ENCODE peak calls at places on chromosomes 1 and 21, in four cellular contexts. One of them, this sample, is unnamed.

GRCh38 chr1:101317590-101317989 is 80.8 kb downstream of the S1PR1 start:
- DNase-seq in HepG2: no peak
- DNase-seq in HCT116: no peak
- DNase-seq in K562: peak; percentile 29
- DNase-seq in this sample: no peak

GRCh38 chr1:204417231-204417997 is 5.8 kb upstream of the PPP1R15B start:
- DNase-seq in HCT116: peak; percentile 83
- DNase-seq in HepG2: peak; percentile 74
- DNase-seq in K562: peak; percentile 84
- DNase-seq in this sample: peak; percentile 78

GRCh38 chr1:63969461-63969893 is 195.7 kb downstream of the ROR1 start:
- DNase-seq in HepG2: no peak
- DNase-seq in K562: no peak
- DNase-seq in HCT116: peak; percentile 26
- DNase-seq in this sample: no peak

GRCh38 chr1:151472852-151473731 is 13.8 kb upstream of the POGZ start:
- DNase-seq in HCT116: no peak
- DNase-seq in HepG2: no peak
- DNase-seq in K562: peak; percentile 54
- DNase-seq in this sample: no peak

GRCh38 chr21:42757826-42758655 is 104.6 kb downstream of the PDE9A start:
- DNase-seq in HepG2: no peak
- DNase-seq in HCT116: no peak
- DNase-seq in K562: no peak
- DNase-seq in this sample: no peak

GRCh38 chr1:212916395-212917133 is 33.8 kb upstream of the VASH2 start:
- DNase-seq in HepG2: peak; percentile 50
- DNase-seq in HCT116: no peak
- DNase-seq in K562: peak; percentile 39
- DNase-seq in this sample: no peak

GRCh38 chr21:42637602-42638041 is 15.8 kb upstream of the PDE9A start:
- DNase-seq in HepG2: no peak
- DNase-seq in K562: no peak
- DNase-seq in HCT116: no peak
- DNase-seq in this sample: no peak

GRCh38 chr1:28898267-28898955 is 16.0 kb upstream of the EPB41 start:
- DNase-seq in K562: no peak
- DNase-seq in HepG2: no peak
- DNase-seq in HCT116: no peak
- DNase-seq in this sample: no peak

GRCh38 chr1:6420594-6421042 is 899 bp upstream of the HES2 start:
- DNase-seq in HepG2: no peak
- DNase-seq in K562: peak; percentile 64
- DNase-seq in HCT116: no peak
- DNase-seq in this sample: no peak

GRCh38 chr1:234720709-234721436 is 110.9 kb upstream of the IRF2BP2 start:
- DNase-seq in HCT116: no peak
- DNase-seq in HepG2: no peak
- DNase-seq in K562: no peak
- DNase-seq in this sample: no peak

GRCh38 chr1:66490817-66491216 is 43.1 kb upstream of the SGIP1 start:
- DNase-seq in HCT116: no peak
- DNase-seq in K562: no peak
- DNase-seq in HepG2: no peak
- DNase-seq in this sample: no peak

GRCh38 chr1:228207851-228208821 is at the start of gene OBSCN:
- DNase-seq in HepG2: no peak
- DNase-seq in HCT116: no peak
- DNase-seq in K562: no peak
- DNase-seq in this sample: no peak

GRCh38 chr1:162706003-162706402 is 73.7 kb downstream of the DDR2 start:
- DNase-seq in HepG2: no peak
- DNase-seq in K562: no peak
- DNase-seq in HCT116: no peak
- DNase-seq in this sample: no peak

GRCh38 chr1:145751491-145752021 is 32.3 kb downstream of the CD160 start:
- DNase-seq in HepG2: no peak
- DNase-seq in HCT116: no peak
- DNase-seq in K562: no peak
- DNase-seq in this sample: no peak

GRCh38 chr21:37445228-37445627 is 78.7 kb downstream of the DYRK1A start:
- DNase-seq in K562: no peak
- DNase-seq in HCT116: no peak
- DNase-seq in HepG2: no peak
- DNase-seq in this sample: no peak

GRCh38 chr1:230768903-230769570 is 21.8 kb downstream of the CAPN9 start:
- DNase-seq in HCT116: no peak
- DNase-seq in HepG2: no peak
- DNase-seq in K562: no peak
- DNase-seq in this sample: no peak

DNA sequence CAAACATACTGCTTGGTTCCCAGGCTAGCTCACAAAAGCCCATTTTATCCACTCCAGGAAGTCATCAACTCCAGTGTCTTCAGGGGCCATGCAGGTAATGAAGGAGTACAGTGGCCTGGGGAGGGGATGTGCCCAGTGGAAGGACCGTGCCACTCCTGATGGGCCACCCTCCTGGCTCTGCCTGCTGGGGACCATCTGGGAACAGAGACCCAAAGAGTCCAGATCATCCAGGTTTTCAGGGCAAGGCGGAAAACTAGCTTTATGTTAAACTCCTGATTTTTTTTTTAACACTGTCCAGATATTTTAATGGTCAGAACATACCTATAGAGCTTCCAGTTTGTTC is 75.6 kb downstream of the CD46 start:
- DNase-seq in HCT116: no peak
- DNase-seq in K562: no peak
- DNase-seq in HepG2: no peak
- DNase-seq in this sample: no peak
- TF ChIP-seq REST in HCT116: no peak
- TF ChIP-seq REST in K562: no peak
- TF ChIP-seq REST in HepG2: no peak
- TF ChIP-seq REST in this sample: no peak

DNA sequence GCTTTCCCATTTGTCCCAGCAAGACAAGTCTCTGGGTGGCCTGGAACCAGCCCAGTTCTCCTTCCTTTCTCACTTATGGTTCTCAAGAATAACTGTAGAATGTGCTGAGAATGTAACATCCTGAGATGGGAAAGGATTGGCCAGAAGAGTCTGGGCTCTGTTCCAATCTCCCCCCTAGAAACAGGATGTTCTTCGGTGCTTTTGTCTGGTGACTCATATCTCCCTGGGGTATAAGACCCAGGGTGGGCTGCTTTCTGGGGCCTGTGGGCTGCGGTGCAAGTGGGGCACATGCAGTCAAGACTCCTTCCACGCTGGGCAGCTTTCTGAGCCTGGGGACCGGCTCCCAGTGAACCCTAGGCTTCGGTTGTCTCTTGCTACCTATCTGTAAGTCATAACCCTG is 251.3 kb upstream of the POU3F1 start:
- DNase-seq in K562: no peak
- DNase-seq in HepG2: no peak
- DNase-seq in HCT116: no peak
- DNase-seq in this sample: no peak
- TF ChIP-seq TCF7L2 in K562: no peak
- TF ChIP-seq TCF7L2 in HepG2: no peak
- TF ChIP-seq TCF7L2 in HCT116: no peak
- TF ChIP-seq TCF7L2 in this sample: no peak

GRCh38 chr1:244969355-244970235 is 105.3 kb upstream of the HNRNPU start:
- DNase-seq in HCT116: peak; percentile 40
- DNase-seq in HepG2: peak; percentile 77
- DNase-seq in K562: peak; percentile 68
- DNase-seq in this sample: no peak
- TF ChIP-seq REST in HCT116: no peak
- TF ChIP-seq REST in HepG2: no peak
- TF ChIP-seq REST in K562: peak; percentile 7
- TF ChIP-seq REST in this sample: no peak

GRCh38 chr1:93979718-93980319 is 70.6 kb upstream of the GCLM start:
- DNase-seq in HCT116: no peak
- DNase-seq in K562: no peak
- DNase-seq in HepG2: peak; percentile 93
- DNase-seq in this sample: no peak

GRCh38 chr1:93980881-93981280 is 71.7 kb upstream of the GCLM start:
- DNase-seq in K562: no peak
- DNase-seq in HepG2: no peak
- DNase-seq in HCT116: no peak
- DNase-seq in this sample: no peak

GRCh38 chr1:93977546-93977945 is 68.3 kb upstream of the GCLM start:
- DNase-seq in HCT116: no peak
- DNase-seq in HepG2: no peak
- DNase-seq in K562: no peak
- DNase-seq in this sample: no peak

GRCh38 chr1:93979040-93979717 is 69.9 kb upstream of the GCLM start:
- DNase-seq in HepG2: no peak
- DNase-seq in HCT116: no peak
- DNase-seq in K562: no peak
- DNase-seq in this sample: no peak

DNA sequence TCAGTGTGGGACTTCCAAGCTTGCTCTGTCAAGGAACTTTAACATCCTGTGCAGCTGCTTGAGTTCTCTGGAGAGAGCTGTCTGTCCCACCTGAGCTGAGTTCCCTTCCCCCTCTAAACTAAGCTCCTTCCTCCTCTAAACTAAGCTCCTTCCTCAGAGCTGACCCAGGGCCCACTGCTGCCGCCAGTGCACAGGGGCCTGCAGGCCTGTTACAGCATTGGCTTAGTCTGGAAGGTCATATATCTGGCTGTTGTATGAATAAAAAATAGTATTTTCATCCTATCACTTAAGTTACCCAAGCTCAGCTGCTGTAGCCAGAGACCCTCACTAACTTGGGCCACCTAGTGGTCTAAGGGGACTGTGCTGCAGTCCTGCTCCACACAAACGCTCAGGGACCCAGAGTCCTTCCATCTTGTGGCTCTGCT is 71.1 kb upstream of the GCLM start:
- DNase-seq in K562: peak; percentile 31
- DNase-seq in HCT116: no peak
- DNase-seq in HepG2: peak; percentile 58
- DNase-seq in this sample: no peak
- TF ChIP-seq TCF7L2 in K562: no peak
- TF ChIP-seq TCF7L2 in HCT116: no peak
- TF ChIP-seq TCF7L2 in HepG2: no peak
- TF ChIP-seq TCF7L2 in this sample: no peak

DNA sequence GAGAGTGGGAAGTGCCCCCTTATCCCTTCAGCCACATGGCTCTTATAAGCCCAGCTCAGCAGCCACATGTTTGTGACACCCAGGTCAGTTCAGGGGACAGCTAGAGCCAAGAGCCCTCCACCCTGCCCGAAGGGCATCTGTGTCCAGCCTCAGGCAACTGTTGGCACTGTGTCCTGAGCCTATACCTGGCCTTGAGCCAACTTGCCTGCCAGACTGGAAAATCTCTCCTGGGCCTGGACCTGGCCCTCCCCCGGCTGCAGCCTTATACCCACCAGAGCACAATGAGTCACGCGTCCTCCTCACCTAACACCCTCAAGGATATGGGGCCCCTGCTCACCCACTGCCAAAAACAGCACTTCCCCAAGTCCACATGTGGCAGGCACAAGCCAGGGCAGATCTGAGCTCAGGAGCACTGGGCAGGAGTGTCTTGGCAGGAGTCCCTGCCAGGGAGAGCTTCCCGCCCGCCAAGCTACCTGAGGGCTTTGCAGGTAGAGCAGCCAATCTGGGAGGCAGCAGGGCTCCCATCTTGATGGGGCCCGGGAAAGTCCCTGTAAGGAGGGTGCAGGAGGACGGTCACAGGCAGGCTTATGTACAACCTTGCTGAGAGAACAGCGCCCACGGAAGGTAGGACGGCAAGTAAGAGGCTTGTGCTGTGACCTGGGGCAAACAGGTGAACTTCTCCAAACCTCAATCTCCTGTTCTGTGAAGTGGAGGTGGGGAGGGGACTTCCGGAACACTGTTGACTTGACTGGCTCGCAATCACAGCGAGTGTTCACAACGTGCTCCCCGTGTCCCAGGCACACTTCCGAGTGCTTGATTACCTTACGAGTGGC is 19.8 kb upstream of the HSPG2 start:
- DNase-seq in K562: peak; percentile 45
- DNase-seq in HCT116: no peak
- DNase-seq in HepG2: no peak
- DNase-seq in this sample: no peak
- TF ChIP-seq REST in K562: no peak
- TF ChIP-seq REST in HCT116: no peak
- TF ChIP-seq REST in HepG2: no peak
- TF ChIP-seq REST in this sample: no peak

GRCh38 chr1:242827538-242827937 is 303.0 kb upstream of the PLD5 start:
- DNase-seq in K562: no peak
- DNase-seq in HepG2: no peak
- DNase-seq in HCT116: no peak
- DNase-seq in this sample: no peak

GRCh38 chr1:242824435-242824834 is 299.9 kb upstream of the PLD5 start:
- DNase-seq in HCT116: no peak
- DNase-seq in K562: no peak
- DNase-seq in HepG2: no peak
- DNase-seq in this sample: no peak

GRCh38 chr1:242828199-242828598 is 303.7 kb upstream of the PLD5 start:
- DNase-seq in HepG2: peak; percentile 7
- DNase-seq in K562: peak; percentile 17
- DNase-seq in HCT116: no peak
- DNase-seq in this sample: no peak

GRCh38 chr1:242828828-242829227 is 304.3 kb upstream of the PLD5 start:
- DNase-seq in K562: no peak
- DNase-seq in HepG2: no peak
- DNase-seq in HCT116: no peak
- DNase-seq in this sample: no peak

GRCh38 chr1:242826706-242827336 is 302.3 kb upstream of the PLD5 start:
- DNase-seq in HCT116: no peak
- DNase-seq in HepG2: no peak
- DNase-seq in K562: no peak
- DNase-seq in this sample: no peak
- TF ChIP-seq TCF7L2 in HCT116: no peak
- TF ChIP-seq TCF7L2 in HepG2: no peak
- TF ChIP-seq TCF7L2 in K562: no peak
- TF ChIP-seq TCF7L2 in this sample: no peak

GRCh38 chr1:37147906-37148305 is 113.6 kb upstream of the GRIK3 start:
- DNase-seq in HCT116: no peak
- DNase-seq in K562: no peak
- DNase-seq in HepG2: no peak
- DNase-seq in this sample: no peak

GRCh38 chr1:37149296-37149695 is 115.0 kb upstream of the GRIK3 start:
- DNase-seq in K562: no peak
- DNase-seq in HepG2: no peak
- DNase-seq in HCT116: no peak
- DNase-seq in this sample: no peak

GRCh38 chr1:37147397-37147831 is 113.1 kb upstream of the GRIK3 start:
- DNase-seq in HepG2: no peak
- DNase-seq in HCT116: no peak
- DNase-seq in K562: no peak
- DNase-seq in this sample: no peak

GRCh38 chr1:37146071-37146470 is 111.8 kb upstream of the GRIK3 start:
- DNase-seq in HCT116: no peak
- DNase-seq in K562: no peak
- DNase-seq in HepG2: no peak
- DNase-seq in this sample: no peak

DNA sequence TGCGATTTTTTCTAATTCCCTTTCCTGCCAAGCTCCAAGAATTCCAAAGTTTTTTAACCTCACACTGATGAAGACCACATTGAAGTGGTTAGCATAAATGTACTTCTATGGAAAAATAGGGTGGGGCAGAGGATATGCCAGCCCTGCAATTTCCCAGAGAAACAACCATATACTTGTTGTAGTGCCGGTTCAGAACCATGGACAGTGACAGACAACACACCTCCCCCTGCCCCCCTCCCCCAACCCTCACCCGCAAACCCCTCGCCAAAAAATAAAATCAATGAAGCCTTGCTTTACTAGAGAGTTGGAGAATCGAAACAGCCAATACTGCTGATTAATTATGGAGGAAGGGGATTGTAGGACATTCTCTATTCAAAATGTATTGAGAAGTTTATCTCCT is 109.5 kb upstream of the GRIK3 start:
- DNase-seq in HepG2: no peak
- DNase-seq in HCT116: no peak
- DNase-seq in K562: peak; percentile 25
- DNase-seq in this sample: no peak
- TF ChIP-seq REST in HepG2: peak; percentile 22
- TF ChIP-seq REST in HCT116: peak; percentile 54
- TF ChIP-seq REST in K562: no peak
- TF ChIP-seq REST in this sample: peak; percentile 77

This sample was measured in Panc1.